ENCODE peak calls at places on chromosomes 16 and 17, in six cellular contexts. K, P, D, T, N and Y are unnamed samples.

GRCh38 chr16:84138500-84138823 is 6.5 kb downstream of the HSDL1 start:
- DNase-seq in K (no peak), D (no peak), T (no peak), N (no peak), P (no peak), Y (no peak)

GRCh38 chr17:4934173-4934979 is 2.3 kb downstream of the GP1BA start:
- DNase-seq in T (no peak), K (no peak), N (no peak), P (no peak), D (peak), Y (peak)

GRCh38 chr17:30924341-30924740 is 2.6 kb downstream of the ADAP2 start:
- DNase-seq in K (no peak), N (no peak), T (no peak), P (no peak), D (no peak), Y (no peak)

GRCh38 chr17:79987187-79987889 is 48.3 kb downstream of the TBC1D16 start:
- DNase-seq in T (no peak), D (no peak), N (no peak), P (no peak), K (no peak), Y (no peak)

GRCh38 chr16:14289692-14290340 is 218.7 kb downstream of the MRTFB start:
- DNase-seq in P (no peak), K (no peak), D (peak), N (no peak), T (peak), Y (no peak)

GRCh38 chr16:13036600-13036999 is 135.2 kb downstream of the SHISA9 start:
- DNase-seq in T (peak), D (peak), N (peak), K (peak), P (no peak), Y (peak)

GRCh38 chr17:6568186-6568758 is 11.9 kb upstream of the PITPNM3 start:
- DNase-seq in T (no peak), P (no peak), K (no peak), N (no peak), D (no peak), Y (no peak)

GRCh38 chr16:12315330-12316138 is 339.0 kb downstream of the SNX29 start:
- DNase-seq in N (no peak), T (no peak), P (no peak), D (no peak), K (no peak), Y (no peak)

GRCh38 chr16:47016700-47017133 is 43.2 kb upstream of the DNAJA2 start:
- DNase-seq in T (no peak), D (no peak), N (peak), P (no peak), K (no peak), Y (no peak)

GRCh38 chr16:50293041-50293783 is 26.9 kb downstream of the ADCY7 start:
- DNase-seq in P (no peak), N (no peak), T (no peak), D (no peak), K (no peak), Y (no peak)

GRCh38 chr16:22721497-22722100 is 92.4 kb upstream of the HS3ST2 start:
- DNase-seq in T (no peak), K (no peak), P (no peak), N (no peak), D (no peak), Y (no peak)

GRCh38 chr17:14320098-14320497 is 19.2 kb downstream of the HS3ST3B1 start:
- DNase-seq in D (no peak), N (no peak), T (no peak), P (no peak), K (no peak), Y (no peak)

GRCh38 chr17:78442648-78443128 is 64.2 kb downstream of the PGS1 start:
- DNase-seq in D (peak), T (no peak), P (no peak), N (no peak), K (no peak), Y (peak)

GRCh38 chr17:29732613-29733012 is 109.9 kb upstream of the CORO6 start:
- DNase-seq in D (peak), N (no peak), K (no peak), T (no peak), P (no peak), Y (peak)

GRCh38 chr16:80604600-80605355 is 64.0 kb downstream of the DYNLRB2 start:
- DNase-seq in D (no peak), P (no peak), K (no peak), T (no peak), N (no peak), Y (no peak)

GRCh38 chr16:56611281-56611833 is 3.0 kb downstream of the MT2A start:
- DNase-seq in P (no peak), N (peak), K (no peak), T (no peak), D (peak), Y (peak)

GRCh38 chr16:56348168-56349085 is 76.9 kb downstream of the AMFR start:
- DNase-seq in T (no peak), K (no peak), N (no peak), P (no peak), D (no peak), Y (no peak)

GRCh38 chr17:36463916-36464764 is 22.3 kb upstream of the ZNHIT3 start:
- DNase-seq in N (no peak), K (peak), P (peak), T (peak), D (peak), Y (peak)

GRCh38 chr17:80755650-80756405 is 211.2 kb downstream of the RPTOR start:
- DNase-seq in T (no peak), N (no peak), P (no peak), K (no peak), D (no peak), Y (no peak)

GRCh38 chr16:87956169-87956770 is 5.0 kb downstream of the BANP start:
- DNase-seq in D (peak), N (no peak), T (peak), K (no peak), P (no peak), Y (peak)

GRCh38 chr17:5826384-5826783 is 242.1 kb upstream of the NLRP1 start:
- DNase-seq in P (no peak), N (no peak), D (peak), T (no peak), K (no peak), Y (peak)

GRCh38 chr16:65004570-65004969 is 117.3 kb downstream of the CDH11 start:
- DNase-seq in D (no peak), N (no peak), K (no peak), P (no peak), T (no peak), Y (no peak)

GRCh38 chr16:48583075-48584065 is 26.6 kb downstream of the N4BP1 start:
- DNase-seq in T (no peak), P (no peak), D (peak), K (peak), N (no peak), Y (peak)

GRCh38 chr17:43952351-43952723 is 1.4 kb downstream of the PYY start:
- DNase-seq in N (no peak), D (peak), K (no peak), P (no peak), T (no peak), Y (peak)

GRCh38 chr17:37446027-37446426 is 39.3 kb downstream of the TADA2A start:
- DNase-seq in K (peak), D (no peak), T (no peak), P (no peak), N (no peak), Y (no peak)